ENCODE peak calls at places on chromosomes 7 and 10, in eight cellular contexts. One of them, this sample, is unnamed. For H3K27me3, the result is how much of the 10 kb centered on the place peaks cover.

GRCh38 chr10:112913661-112914287 is 36.3 kb upstream of the TCF7L2 start:
- DNase-seq in cardiac muscle cell: no peak
- DNase-seq in IMR-90: no peak
- DNase-seq in A673: no peak
- DNase-seq in PC-9: no peak
- DNase-seq in tibial nerve: no peak
- DNase-seq in fibroblast of lung: no peak
- DNase-seq in mammary epithelial cell: no peak
- DNase-seq in this sample: no peak

GRCh38 chr7:51278797-51279196 is 37.8 kb downstream of the COBL start:
- DNase-seq in cardiac muscle cell: no peak
- DNase-seq in A673: no peak
- DNase-seq in tibial nerve: no peak
- DNase-seq in PC-9: no peak
- DNase-seq in fibroblast of lung: no peak
- DNase-seq in mammary epithelial cell: no peak
- DNase-seq in IMR-90: no peak
- DNase-seq in this sample: no peak

GRCh38 chr7:75804004-75804403 is 9.6 kb downstream of the CCL24 start:
- DNase-seq in PC-9: no peak
- DNase-seq in cardiac muscle cell: no peak
- DNase-seq in mammary epithelial cell: no peak
- DNase-seq in IMR-90: no peak
- DNase-seq in A673: no peak
- DNase-seq in tibial nerve: no peak
- DNase-seq in fibroblast of lung: no peak
- DNase-seq in this sample: no peak

GRCh38 chr10:60942604-60943269 is 1.2 kb downstream of the RHOBTB1 start:
- DNase-seq in cardiac muscle cell: peak
- DNase-seq in tibial nerve: peak
- DNase-seq in mammary epithelial cell: no peak
- DNase-seq in IMR-90: peak
- DNase-seq in PC-9: no peak
- DNase-seq in fibroblast of lung: peak
- DNase-seq in A673: no peak
- DNase-seq in this sample: peak

GRCh38 chr7:31443457-31443856 is 70.4 kb upstream of the ITPRID1 start:
- DNase-seq in A673: peak
- DNase-seq in cardiac muscle cell: peak
- DNase-seq in PC-9: peak
- DNase-seq in tibial nerve: no peak
- DNase-seq in mammary epithelial cell: peak
- DNase-seq in IMR-90: peak
- DNase-seq in fibroblast of lung: peak
- DNase-seq in this sample: peak

GRCh38 chr10:118501637-118502440 is 93.6 kb downstream of the PRLHR start:
- DNase-seq in A673: no peak
- DNase-seq in fibroblast of lung: no peak
- DNase-seq in tibial nerve: no peak
- DNase-seq in cardiac muscle cell: no peak
- DNase-seq in IMR-90: no peak
- DNase-seq in mammary epithelial cell: peak
- DNase-seq in PC-9: peak
- DNase-seq in this sample: peak

GRCh38 chr10:24518981-24519597 is 204.6 kb downstream of the ARHGAP21 start:
- DNase-seq in tibial nerve: peak
- DNase-seq in mammary epithelial cell: peak
- DNase-seq in IMR-90: peak
- DNase-seq in fibroblast of lung: peak
- DNase-seq in A673: peak
- DNase-seq in PC-9: no peak
- DNase-seq in cardiac muscle cell: peak
- DNase-seq in this sample: peak

GRCh38 chr7:10685040-10685439 is 288.6 kb upstream of the PHF14 start:
- DNase-seq in tibial nerve: no peak
- DNase-seq in fibroblast of lung: no peak
- DNase-seq in IMR-90: no peak
- DNase-seq in A673: no peak
- DNase-seq in mammary epithelial cell: no peak
- DNase-seq in PC-9: no peak
- DNase-seq in cardiac muscle cell: no peak
- DNase-seq in this sample: no peak

GRCh38 chr7:13800694-13801448 is 188.6 kb downstream of the ETV1 start:
- DNase-seq in PC-9: no peak
- DNase-seq in fibroblast of lung: peak
- DNase-seq in mammary epithelial cell: peak
- DNase-seq in tibial nerve: no peak
- DNase-seq in A673: no peak
- DNase-seq in IMR-90: peak
- DNase-seq in cardiac muscle cell: no peak
- DNase-seq in this sample: peak

GRCh38 chr10:67520924-67521520 is 175.0 kb downstream of the CTNNA3 start:
- DNase-seq in PC-9: peak
- DNase-seq in tibial nerve: peak
- DNase-seq in IMR-90: peak
- DNase-seq in fibroblast of lung: peak
- DNase-seq in mammary epithelial cell: peak
- DNase-seq in A673: peak
- DNase-seq in cardiac muscle cell: peak
- DNase-seq in this sample: peak

GRCh38 chr10:14602807-14603538 is 171.7 kb downstream of the FAM107B start:
- DNase-seq in fibroblast of lung: peak
- DNase-seq in tibial nerve: no peak
- DNase-seq in A673: peak
- DNase-seq in PC-9: no peak
- DNase-seq in mammary epithelial cell: peak
- DNase-seq in cardiac muscle cell: no peak
- DNase-seq in IMR-90: peak
- DNase-seq in this sample: no peak

GRCh38 chr10:14603539-14604102 is 171.1 kb downstream of the FAM107B start:
- DNase-seq in fibroblast of lung: no peak
- DNase-seq in mammary epithelial cell: no peak
- DNase-seq in A673: peak
- DNase-seq in tibial nerve: no peak
- DNase-seq in PC-9: no peak
- DNase-seq in cardiac muscle cell: peak
- DNase-seq in IMR-90: no peak
- DNase-seq in this sample: no peak

GRCh38 chr10:14600065-14600464 is 174.6 kb downstream of the FAM107B start:
- DNase-seq in tibial nerve: no peak
- DNase-seq in mammary epithelial cell: no peak
- DNase-seq in cardiac muscle cell: no peak
- DNase-seq in fibroblast of lung: no peak
- DNase-seq in PC-9: no peak
- DNase-seq in A673: no peak
- DNase-seq in IMR-90: no peak
- DNase-seq in this sample: no peak

GRCh38 chr10:14604181-14605142 is 170.2 kb downstream of the FAM107B start:
- DNase-seq in cardiac muscle cell: peak
- DNase-seq in fibroblast of lung: peak
- DNase-seq in mammary epithelial cell: peak
- DNase-seq in tibial nerve: peak
- DNase-seq in IMR-90: peak
- DNase-seq in PC-9: no peak
- DNase-seq in A673: peak
- DNase-seq in this sample: peak

DNA sequence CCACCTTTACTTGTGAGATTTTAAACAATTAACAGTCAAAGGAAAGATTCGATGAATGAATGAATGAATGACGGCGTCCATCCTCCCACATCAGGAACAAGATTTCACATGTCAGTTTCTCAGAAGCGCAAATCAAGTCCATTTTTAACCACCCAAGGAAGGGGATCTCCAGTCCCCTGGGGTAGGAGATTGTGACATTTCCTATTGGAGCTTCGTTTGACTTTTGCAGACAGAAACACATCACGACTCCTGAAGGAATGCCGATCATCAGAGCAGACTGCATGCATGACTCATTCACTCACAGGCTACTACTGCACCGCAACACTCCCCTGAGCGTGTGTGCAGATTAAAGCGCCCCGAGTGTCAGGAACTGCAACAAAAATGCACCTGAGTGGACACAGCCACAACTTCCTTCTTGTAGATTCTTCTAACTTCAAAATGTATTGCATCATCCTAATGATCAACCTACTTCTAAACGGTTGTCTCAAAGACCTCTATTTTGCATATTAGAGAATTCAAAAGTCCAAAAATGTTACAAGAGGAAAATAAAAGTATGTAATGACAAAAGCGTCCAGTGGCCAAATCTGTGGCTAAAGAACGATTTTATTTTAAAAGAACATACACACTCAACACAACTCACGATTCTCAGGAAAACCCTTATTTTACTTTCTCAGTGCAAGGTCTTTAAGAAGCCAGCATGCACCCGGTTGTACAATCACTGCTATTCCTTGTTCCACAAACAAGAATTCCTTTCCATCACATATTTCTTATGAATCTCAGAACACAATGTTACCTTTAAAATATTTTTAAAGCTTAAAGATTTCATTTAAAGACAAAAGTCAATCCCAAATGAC is 172.6 kb downstream of the FAM107B start:
- DNase-seq in PC-9: peak
- DNase-seq in mammary epithelial cell: peak
- DNase-seq in cardiac muscle cell: no peak
- DNase-seq in tibial nerve: no peak
- DNase-seq in IMR-90: peak
- DNase-seq in A673: peak
- DNase-seq in fibroblast of lung: peak
- DNase-seq in this sample: peak
- TF ChIP-seq CTCF in PC-9: no peak
- TF ChIP-seq CTCF in mammary epithelial cell: no peak
- TF ChIP-seq CTCF in cardiac muscle cell: no peak
- TF ChIP-seq CTCF in tibial nerve: no peak
- TF ChIP-seq CTCF in IMR-90: no peak
- TF ChIP-seq CTCF in A673: no peak
- TF ChIP-seq CTCF in fibroblast of lung: no peak
- TF ChIP-seq CTCF in this sample: no peak

DNA sequence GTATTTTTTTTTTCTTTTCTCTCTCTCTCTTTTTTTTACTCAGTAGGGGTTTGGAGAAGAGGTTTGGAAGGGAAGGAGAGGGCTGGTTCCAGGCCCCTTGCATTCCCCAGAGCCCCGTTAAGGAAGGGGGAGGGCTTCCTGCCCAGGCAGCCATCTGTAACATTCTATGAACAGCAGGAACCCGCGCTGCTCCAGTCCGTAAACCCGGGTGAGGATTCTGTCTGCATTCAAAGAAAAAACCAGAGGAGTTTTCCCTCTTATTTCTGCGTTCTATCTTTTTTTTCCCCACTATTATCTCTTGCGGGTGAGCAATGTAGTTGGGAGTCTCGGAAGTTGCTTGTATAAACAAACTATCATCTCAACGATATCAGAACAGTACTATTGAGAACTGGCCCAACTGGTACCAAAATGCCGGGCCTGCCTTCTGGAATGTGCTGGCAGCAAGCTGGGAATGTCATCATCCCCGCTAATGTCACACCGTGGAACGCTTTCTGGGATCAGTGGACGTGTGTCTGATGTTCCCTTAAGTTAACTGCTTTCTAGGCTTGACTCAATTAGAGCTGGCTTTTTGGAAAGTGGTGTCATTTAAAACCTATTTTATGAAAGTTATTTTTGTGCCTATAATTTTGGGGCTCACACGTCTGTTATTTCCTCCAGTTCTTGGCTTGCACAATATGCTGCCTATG is 153.1 kb upstream of the MEOX2 start:
- DNase-seq in PC-9: peak
- DNase-seq in fibroblast of lung: peak
- DNase-seq in IMR-90: no peak
- DNase-seq in tibial nerve: peak
- DNase-seq in mammary epithelial cell: no peak
- DNase-seq in A673: peak
- DNase-seq in cardiac muscle cell: peak
- DNase-seq in this sample: no peak
- H3K4me3 ChIP-seq in PC-9: no peak
- H3K4me3 ChIP-seq in fibroblast of lung: peak
- H3K4me3 ChIP-seq in IMR-90: peak
- H3K4me3 ChIP-seq in tibial nerve: peak
- H3K4me3 ChIP-seq in mammary epithelial cell: no peak
- H3K4me3 ChIP-seq in A673: peak
- H3K4me3 ChIP-seq in cardiac muscle cell: no peak
- H3K4me3 ChIP-seq in this sample: no peak

DNA sequence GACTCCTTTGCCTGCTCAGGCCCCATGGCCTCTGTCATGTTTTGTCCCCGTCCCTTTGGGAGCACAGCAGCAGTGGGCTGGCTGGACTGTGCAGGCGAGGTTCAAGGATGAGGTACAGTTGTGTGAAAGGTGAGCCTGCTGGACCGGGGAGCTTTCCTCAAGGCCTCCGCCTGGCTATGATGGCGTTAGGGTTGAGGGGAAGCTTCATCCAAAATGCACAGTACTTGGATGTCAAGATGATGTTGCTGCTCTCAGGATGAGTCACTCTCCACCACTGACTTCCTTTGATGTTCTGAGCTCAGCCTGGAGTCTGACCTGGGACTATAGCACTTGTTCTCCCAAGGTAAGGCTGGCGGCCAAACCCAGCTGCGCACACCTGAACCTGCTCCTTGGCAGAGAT is 152.7 kb upstream of the SHH start:
- DNase-seq in mammary epithelial cell: peak
- DNase-seq in cardiac muscle cell: no peak
- DNase-seq in fibroblast of lung: no peak
- DNase-seq in PC-9: peak
- DNase-seq in IMR-90: peak
- DNase-seq in A673: no peak
- DNase-seq in tibial nerve: no peak
- DNase-seq in this sample: peak
- H3K27me3 ChIP-seq in mammary epithelial cell: under half
- H3K27me3 ChIP-seq in cardiac muscle cell: under half
- H3K27me3 ChIP-seq in fibroblast of lung: under half
- H3K27me3 ChIP-seq in PC-9: under half
- H3K27me3 ChIP-seq in IMR-90: under half
- H3K27me3 ChIP-seq in A673: under half
- H3K27me3 ChIP-seq in tibial nerve: under half
- H3K27me3 ChIP-seq in this sample: under half

GRCh38 chr7:44972562-44972961 is 6.3 kb downstream of the MYO1G start:
- DNase-seq in cardiac muscle cell: no peak
- DNase-seq in tibial nerve: no peak
- DNase-seq in mammary epithelial cell: no peak
- DNase-seq in PC-9: no peak
- DNase-seq in fibroblast of lung: no peak
- DNase-seq in IMR-90: no peak
- DNase-seq in A673: no peak
- DNase-seq in this sample: no peak

GRCh38 chr7:44974549-44974948 is 4.3 kb downstream of the MYO1G start:
- DNase-seq in mammary epithelial cell: no peak
- DNase-seq in IMR-90: no peak
- DNase-seq in A673: no peak
- DNase-seq in tibial nerve: no peak
- DNase-seq in PC-9: no peak
- DNase-seq in fibroblast of lung: no peak
- DNase-seq in cardiac muscle cell: no peak
- DNase-seq in this sample: no peak

GRCh38 chr7:44971991-44972441 is 6.8 kb downstream of the MYO1G start:
- DNase-seq in cardiac muscle cell: no peak
- DNase-seq in A673: no peak
- DNase-seq in IMR-90: no peak
- DNase-seq in tibial nerve: no peak
- DNase-seq in PC-9: no peak
- DNase-seq in fibroblast of lung: no peak
- DNase-seq in mammary epithelial cell: no peak
- DNase-seq in this sample: peak

GRCh38 chr7:44975331-44976039 is 3.3 kb downstream of the MYO1G start:
- DNase-seq in mammary epithelial cell: no peak
- DNase-seq in tibial nerve: no peak
- DNase-seq in IMR-90: no peak
- DNase-seq in fibroblast of lung: no peak
- DNase-seq in A673: no peak
- DNase-seq in cardiac muscle cell: no peak
- DNase-seq in PC-9: no peak
- DNase-seq in this sample: no peak

GRCh38 chr7:44973610-44974401 is 5.0 kb downstream of the MYO1G start:
- DNase-seq in A673: peak
- DNase-seq in mammary epithelial cell: no peak
- DNase-seq in tibial nerve: no peak
- DNase-seq in IMR-90: no peak
- DNase-seq in fibroblast of lung: no peak
- DNase-seq in cardiac muscle cell: no peak
- DNase-seq in PC-9: no peak
- DNase-seq in this sample: no peak
- TF ChIP-seq CTCF in A673: peak
- TF ChIP-seq CTCF in mammary epithelial cell: peak
- TF ChIP-seq CTCF in tibial nerve: peak
- TF ChIP-seq CTCF in IMR-90: peak
- TF ChIP-seq CTCF in fibroblast of lung: peak
- TF ChIP-seq CTCF in cardiac muscle cell: peak
- TF ChIP-seq CTCF in PC-9: peak
- TF ChIP-seq CTCF in this sample: peak